ENCODE peak calls at places on chromosome 20, in seven cellular contexts. L, Q, X, P, V, Z and E are unnamed samples.

GRCh38 chr20:50750145-50750671 is 18.8 kb downstream of the PARD6B start:
- DNase-seq in X (no peak), Z (no peak), P (no peak), L (no peak), Q (no peak), V (peak), E (no peak)

GRCh38 chr20:41055679-41056078 is 27.1 kb downstream of the TOP1 start:
- DNase-seq in L (no peak), Z (no peak), Q (no peak), P (no peak), V (no peak), X (no peak), E (no peak)

GRCh38 chr20:13865156-13865555 is 80.3 kb downstream of the NDUFAF5 start:
- DNase-seq in Z (no peak), L (no peak), P (no peak), V (no peak), Q (no peak), X (no peak), E (no peak)

GRCh38 chr20:3135507-3136070 is 24.1 kb downstream of the FASTKD5 start:
- DNase-seq in Q (no peak), V (no peak), P (no peak), Z (no peak), L (no peak), X (no peak), E (no peak)

GRCh38 chr20:50338479-50339195 is 148.0 kb downstream of the CEBPB start:
- DNase-seq in V (no peak), L (no peak), P (peak), X (no peak), Q (peak), Z (no peak), E (no peak)

GRCh38 chr20:62052842-62053464 is 12.7 kb downstream of the TAF4 start:
- DNase-seq in L (no peak), P (no peak), Q (no peak), Z (no peak), X (no peak), V (no peak), E (no peak)

GRCh38 chr20:38827770-38828281 is 22.3 kb downstream of the PPP1R16B start:
- DNase-seq in X (no peak), Z (no peak), Q (no peak), P (no peak), V (no peak), L (no peak), E (no peak)

GRCh38 chr20:62288535-62289105 is 14.2 kb upstream of the ADRM1 start:
- DNase-seq in P (no peak), X (no peak), Z (no peak), V (no peak), L (no peak), Q (no peak), E (no peak)

GRCh38 chr20:38725959-38726848 is 1.9 kb downstream of the SLC32A1 start:
- DNase-seq in Q (peak), P (peak), V (no peak), X (no peak), L (peak), Z (peak), E (no peak)

GRCh38 chr20:1946442-1946761 is 47.5 kb downstream of the PDYN start:
- DNase-seq in Q (no peak), Z (no peak), X (no peak), V (no peak), P (no peak), L (no peak), E (no peak)
- H3K4me3 ChIP-seq in Q (no peak), Z (no peak), X (no peak), V (no peak), P (no peak), L (peak), E (no peak)

GRCh38 chr20:4720121-4720976 is 1.4 kb upstream of the PRND start:
- DNase-seq in P (peak), X (peak), L (peak), Q (peak), V (peak), Z (peak), E (no peak)

GRCh38 chr20:4722571-4722970 is 862 bp downstream of the PRND start:
- DNase-seq in P (no peak), V (no peak), L (no peak), Q (no peak), Z (no peak), X (no peak), E (no peak)

GRCh38 chr20:4719190-4719589 is 2.5 kb upstream of the PRND start:
- DNase-seq in V (no peak), Q (no peak), X (no peak), P (no peak), L (no peak), Z (no peak), E (no peak)

GRCh38 chr20:4721719-4722118 is at the start of gene PRND:
- DNase-seq in L (no peak), V (no peak), P (no peak), Z (no peak), X (no peak), Q (no peak), E (no peak)

GRCh38 chr20:4720977-4721349 is 746 bp upstream of the PRND start:
- DNase-seq in X (no peak), V (no peak), P (no peak), Q (no peak), Z (no peak), L (no peak), E (no peak)
- H3K4me3 ChIP-seq in X (no peak), V (no peak), P (no peak), Q (no peak), Z (no peak), L (no peak), E (no peak)

GRCh38 chr20:32761831-32762753 is at the start of gene DNMT3B:
- DNase-seq in P (peak), X (no peak), V (peak), Z (peak), L (peak), Q (peak), E (no peak)

GRCh38 chr20:32764000-32764960 is 2.1 kb downstream of the DNMT3B start:
- DNase-seq in L (no peak), X (no peak), Z (no peak), V (no peak), Q (no peak), P (no peak), E (no peak)

GRCh38 chr20:32762754-32763201 is 593 bp downstream of the DNMT3B start:
- DNase-seq in L (no peak), X (no peak), V (no peak), P (peak), Z (no peak), Q (no peak), E (no peak)

GRCh38 chr20:32761417-32761830 is 761 bp upstream of the DNMT3B start:
- DNase-seq in Z (no peak), X (no peak), P (no peak), V (no peak), L (no peak), Q (no peak), E (no peak)

GRCh38 chr20:32763202-32763999 is 1.2 kb downstream of the DNMT3B start:
- DNase-seq in X (no peak), P (no peak), L (no peak), Z (peak), Q (no peak), V (no peak), E (no peak)
- H3K4me3 ChIP-seq in X (peak), P (peak), L (peak), Z (peak), Q (peak), V (peak), E (peak)

GRCh38 chr20:24480523-24480922 is 11.1 kb downstream of the SYNDIG1 start:
- DNase-seq in V (no peak), Q (no peak), P (no peak), X (no peak), Z (no peak), L (no peak), E (no peak)

GRCh38 chr20:24481188-24481587 is 11.8 kb downstream of the SYNDIG1 start:
- DNase-seq in L (no peak), P (no peak), Q (no peak), V (no peak), X (no peak), Z (no peak), E (no peak)

GRCh38 chr20:24484081-24484450 is 14.6 kb downstream of the SYNDIG1 start:
- DNase-seq in L (no peak), P (no peak), Z (no peak), V (no peak), X (no peak), Q (no peak), E (no peak)

GRCh38 chr20:24485981-24486380 is 16.6 kb downstream of the SYNDIG1 start:
- DNase-seq in V (no peak), L (no peak), P (no peak), X (no peak), Q (no peak), Z (no peak), E (no peak)

GRCh38 chr20:24483435-24484080 is 14.1 kb downstream of the SYNDIG1 start:
- DNase-seq in X (no peak), Q (no peak), V (no peak), Z (no peak), P (no peak), L (no peak), E (no peak)
- H3K4me3 ChIP-seq in X (no peak), Q (no peak), V (no peak), Z (no peak), P (no peak), L (no peak), E (no peak)

DNA sequence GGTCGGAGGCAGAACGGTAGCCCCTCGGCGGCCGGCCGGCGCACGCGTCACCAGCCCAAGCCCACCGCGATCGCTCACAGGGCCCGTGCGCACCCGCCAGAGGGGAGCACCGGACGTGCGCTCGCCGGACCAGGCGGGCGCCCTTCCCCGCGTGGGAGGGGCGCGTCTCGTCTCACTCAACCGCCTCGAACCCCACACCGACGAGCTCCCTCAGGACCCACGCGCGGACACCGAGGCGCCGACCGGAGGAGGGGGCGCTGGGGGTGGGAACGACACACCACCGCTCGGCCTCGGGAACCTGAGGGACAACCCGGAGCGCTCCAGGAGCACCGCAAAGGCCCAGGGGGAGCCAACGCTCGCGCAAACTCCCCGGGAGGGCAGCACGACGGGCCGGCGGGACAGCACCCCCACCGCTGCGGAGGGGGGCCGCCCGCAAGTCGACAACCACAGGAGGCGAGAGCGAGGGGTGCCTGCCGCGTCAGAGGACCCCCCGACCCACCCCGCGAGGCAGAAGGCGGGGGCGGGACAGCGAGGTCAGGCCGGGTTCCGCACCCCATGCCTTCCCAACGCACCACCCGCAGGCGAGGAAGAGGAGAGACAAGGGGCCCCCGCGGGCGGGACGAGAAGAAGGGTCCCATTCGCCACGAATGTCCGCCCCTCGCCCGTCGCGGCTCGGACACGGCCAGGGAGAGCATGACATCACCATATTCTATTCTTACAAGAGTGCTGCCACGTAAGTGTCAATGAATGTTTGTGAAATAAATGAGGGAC is 512.7 kb upstream of the ZNF337 start:
- DNase-seq in Z (peak), Q (peak), X (no peak), P (peak), L (no peak), V (no peak), E (no peak)
- H3K4me3 ChIP-seq in Z (no peak), Q (no peak), X (no peak), P (no peak), L (peak), V (peak), E (peak)